ENCODE peak calls at places on chromosomes 12 and 14, in ten cellular contexts. B, S, X, V, L, A, T, Q, H and W are unnamed samples.

GRCh38 chr14:31278883-31279282 is 71.3 kb upstream of the HECTD1 start:
- DNase-seq in L (no peak), S (no peak), A (no peak), Q (no peak), V (no peak), X (no peak), B (no peak), T (no peak), H (no peak), W (no peak)

GRCh38 chr14:77120771-77121743 is 20.5 kb downstream of the ZDHHC22 start:
- DNase-seq in S (no peak), B (no peak), V (no peak), Q (no peak), X (peak; percentile 32), A (peak; percentile 19), L (peak; percentile 68), H (no peak), T (no peak), W (peak; percentile 90)

GRCh38 chr12:31234955-31235867 is 90.7 kb downstream of the SINHCAF start:
- DNase-seq in S (peak; percentile 68), H (peak; percentile 36), L (no peak), T (peak; percentile 42), X (peak; percentile 62), Q (no peak), V (peak; percentile 36), B (peak; percentile 73), A (no peak), W (no peak)

GRCh38 chr14:53113992-53114391 is 39.1 kb downstream of the DDHD1 start:
- DNase-seq in L (no peak), X (no peak), T (no peak), A (no peak), H (no peak), V (no peak), Q (no peak), B (no peak), S (no peak), W (no peak)

GRCh38 chr14:67704484-67705089 is 2.9 kb downstream of the RDH12 start:
- DNase-seq in Q (no peak), B (peak; percentile 74), V (peak; percentile 68), L (peak; percentile 51), X (peak; percentile 74), T (peak; percentile 75), A (no peak), S (peak; percentile 59), H (peak; percentile 12), W (peak; percentile 34)

GRCh38 chr12:55736780-55737580 is 5.9 kb upstream of the GDF11 start:
- DNase-seq in T (peak; percentile 80), L (peak; percentile 43), Q (peak; percentile 71), S (peak; percentile 65), V (peak; percentile 69), X (peak; percentile 79), B (peak; percentile 81), A (no peak), H (no peak), W (no peak)

GRCh38 chr12:126747530-126748149 is 1519.3 kb upstream of the TMEM132C start:
- DNase-seq in V (no peak), B (peak; percentile 67), A (peak; percentile 29), L (peak; percentile 26), Q (no peak), T (peak; percentile 40), S (peak; percentile 69), H (peak; percentile 6), X (peak; percentile 16), W (no peak)

GRCh38 chr12:59182660-59183455 is 262.6 kb upstream of the LRIG3 start:
- DNase-seq in S (no peak), L (no peak), X (no peak), T (no peak), B (no peak), H (no peak), A (no peak), V (no peak), Q (no peak), W (no peak)

GRCh38 chr14:43872752-43873655 is 634.1 kb downstream of the FSCB start:
- DNase-seq in X (no peak), S (no peak), T (no peak), Q (no peak), B (peak; percentile 52), A (no peak), L (no peak), H (no peak), V (no peak), W (no peak)

GRCh38 chr12:44972746-44973421 is 78.0 kb downstream of the DBX2 start:
- DNase-seq in X (peak; percentile 11), T (peak; percentile 1), V (peak; percentile 5), Q (no peak), A (no peak), L (no peak), S (peak; percentile 46), H (no peak), B (peak; percentile 70), W (no peak)

GRCh38 chr14:70653662-70654061 is 11.9 kb downstream of the TTC9 start:
- DNase-seq in Q (no peak), S (no peak), H (no peak), B (no peak), L (no peak), X (no peak), A (no peak), T (no peak), V (no peak), W (no peak)

GRCh38 chr14:73740921-73741326 is 26.7 kb upstream of the PNMA1 start:
- DNase-seq in L (no peak), S (peak; percentile 37), Q (no peak), V (no peak), X (peak; percentile 65), B (no peak), H (no peak), A (no peak), T (peak; percentile 58), W (no peak)
- H3K4me3 ChIP-seq in L (peak overlapping the region; percentile 65), S (no peak overlapping the region), Q (no peak overlapping the region), V (no peak overlapping the region), X (no peak overlapping the region), B (no peak overlapping the region), H (no peak overlapping the region), A (peak overlapping the region; percentile 62), T (no peak overlapping the region), W (no peak overlapping the region)

DNA sequence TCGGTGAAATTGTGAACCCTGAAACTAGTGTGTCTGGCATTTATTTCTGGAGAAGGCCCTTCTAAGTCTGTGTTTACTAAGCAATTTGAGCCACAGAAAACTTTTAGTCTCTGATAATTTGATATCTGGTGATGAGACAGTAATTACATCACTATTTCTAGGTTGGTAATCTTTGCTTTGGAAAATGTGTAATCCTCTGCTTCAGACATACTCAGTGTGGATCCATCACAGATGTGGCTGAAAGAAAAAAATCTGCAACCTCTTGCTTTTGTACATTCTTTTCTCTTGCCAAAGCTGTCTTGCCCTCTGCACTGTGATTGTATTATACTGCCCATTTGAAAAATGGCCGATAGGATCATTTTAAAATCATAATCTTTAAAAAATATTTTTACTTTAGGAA is 78.1 kb downstream of the PELI2 start:
- DNase-seq in Q (no peak), T (peak; percentile 76), A (no peak), B (no peak), V (no peak), S (no peak), L (no peak), X (peak; percentile 68), H (peak; percentile 44), W (no peak)
- H3K4me3 ChIP-seq in Q (no peak overlapping the region), T (no peak overlapping the region), A (no peak overlapping the region), B (no peak overlapping the region), V (no peak overlapping the region), S (no peak overlapping the region), L (no peak overlapping the region), X (no peak overlapping the region), H (no peak overlapping the region), W (no peak overlapping the region)

GRCh38 chr12:108853426-108853825 is 4.0 kb downstream of the SSH1 start:
- DNase-seq in T (no peak), V (no peak), B (no peak), L (no peak), A (no peak), H (no peak), X (no peak), S (no peak), Q (no peak), W (no peak)

GRCh38 chr12:108855284-108856169 is 1.9 kb downstream of the SSH1 start:
- DNase-seq in V (no peak), H (peak; percentile 34), B (no peak), A (no peak), L (no peak), Q (no peak), T (no peak), S (no peak), X (peak; percentile 69), W (no peak)

GRCh38 chr12:108852674-108853073 is 4.7 kb downstream of the SSH1 start:
- DNase-seq in S (no peak), V (peak; percentile 99), T (peak; percentile 77), H (peak; percentile 44), B (no peak), A (no peak), Q (no peak), L (no peak), X (peak; percentile 79), W (no peak)

GRCh38 chr12:108854453-108855283 is 2.7 kb downstream of the SSH1 start:
- DNase-seq in X (peak; percentile 94), A (no peak), Q (no peak), V (peak; percentile 98), L (no peak), T (peak; percentile 99), H (peak; percentile 100), S (no peak), B (no peak), W (no peak)

GRCh38 chr12:108854055-108854452 is 3.3 kb downstream of the SSH1 start:
- DNase-seq in H (peak; percentile 93), X (peak; percentile 92), B (no peak), S (no peak), A (no peak), V (no peak), T (peak; percentile 97), Q (no peak), L (no peak), W (no peak)
- H3K4me3 ChIP-seq in H (peak overlapping the region; percentile 10), X (no peak overlapping the region), B (no peak overlapping the region), S (no peak overlapping the region), A (no peak overlapping the region), V (no peak overlapping the region), T (no peak overlapping the region), Q (no peak overlapping the region), L (no peak overlapping the region), W (no peak overlapping the region)

GRCh38 chr12:12507121-12507520 is 55.5 kb downstream of the DUSP16 start:
- DNase-seq in H (no peak), A (no peak), T (peak; percentile 11), L (no peak), X (no peak), V (no peak), Q (no peak), S (no peak), B (no peak), W (no peak)

GRCh38 chr12:12506541-12506940 is 56.1 kb downstream of the DUSP16 start:
- DNase-seq in V (no peak), B (peak; percentile 24), Q (no peak), S (no peak), H (no peak), L (no peak), A (no peak), X (peak; percentile 66), T (peak; percentile 60), W (no peak)

GRCh38 chr12:12503384-12504078 is 59.1 kb downstream of the DUSP16 start:
- DNase-seq in Q (no peak), T (no peak), L (peak; percentile 46), A (peak; percentile 24), V (no peak), S (no peak), X (no peak), B (peak; percentile 8), H (no peak), W (no peak)

GRCh38 chr12:12508612-12509011 is 54.1 kb downstream of the DUSP16 start:
- DNase-seq in H (no peak), A (no peak), X (peak; percentile 68), T (peak; percentile 80), S (no peak), Q (no peak), L (no peak), V (no peak), B (no peak), W (no peak)

GRCh38 chr12:12505544-12506501 is 56.8 kb downstream of the DUSP16 start:
- DNase-seq in Q (no peak), B (no peak), X (peak; percentile 68), L (peak; percentile 30), H (peak; percentile 49), T (peak; percentile 64), A (no peak), S (peak; percentile 77), V (peak; percentile 70), W (peak; percentile 70)
- H3K4me3 ChIP-seq in Q (no peak overlapping the region), B (no peak overlapping the region), X (no peak overlapping the region), L (peak overlapping the region; percentile 85), H (no peak overlapping the region), T (peak overlapping the region; percentile 19), A (no peak overlapping the region), S (peak overlapping the region; percentile 27), V (no peak overlapping the region), W (no peak overlapping the region)